ENCODE peak calls at places on chromosomes 16 and 17, in four cellular contexts. One of them, this sample, is unnamed.

GRCh38 chr17:55487727-55488436 is 23.4 kb downstream of the SMIM36 start:
- DNase-seq in colonic mucosa: no peak
- DNase-seq in neural progenitor cell: no peak
- DNase-seq in uterus: no peak
- DNase-seq in this sample: no peak

GRCh38 chr16:19167710-19168172 is 299 bp upstream of the SYT17 start:
- DNase-seq in colonic mucosa: peak; percentile 79
- DNase-seq in neural progenitor cell: peak; percentile 92
- DNase-seq in uterus: peak; percentile 25
- DNase-seq in this sample: peak; percentile 38

GRCh38 chr17:31695456-31696090 is 163.5 kb downstream of the COPRS start:
- DNase-seq in colonic mucosa: no peak
- DNase-seq in neural progenitor cell: no peak
- DNase-seq in uterus: no peak
- DNase-seq in this sample: peak; percentile 36

GRCh38 chr16:31695667-31696066 is 168.0 kb downstream of the AHSP start:
- DNase-seq in colonic mucosa: no peak
- DNase-seq in neural progenitor cell: no peak
- DNase-seq in uterus: no peak
- DNase-seq in this sample: no peak

GRCh38 chr17:7705269-7706255 is 560 bp downstream of the EFNB3 start:
- DNase-seq in colonic mucosa: no peak
- DNase-seq in neural progenitor cell: peak; percentile 58
- DNase-seq in uterus: no peak
- DNase-seq in this sample: no peak

GRCh38 chr17:76154935-76155845 is 14.1 kb upstream of the FOXJ1 start:
- DNase-seq in colonic mucosa: no peak
- DNase-seq in neural progenitor cell: no peak
- DNase-seq in uterus: no peak
- DNase-seq in this sample: no peak

GRCh38 chr16:72938426-72939164 is 109.3 kb downstream of the ZFHX3 start:
- DNase-seq in colonic mucosa: peak; percentile 61
- DNase-seq in neural progenitor cell: peak; percentile 32
- DNase-seq in uterus: peak; percentile 84
- DNase-seq in this sample: peak; percentile 84

GRCh38 chr17:73005360-73005759 is 87.1 kb downstream of the SLC39A11 start:
- DNase-seq in colonic mucosa: no peak
- DNase-seq in neural progenitor cell: no peak
- DNase-seq in uterus: no peak
- DNase-seq in this sample: no peak

GRCh38 chr16:16092925-16093624 is 130.2 kb downstream of the ABCC6 start:
- DNase-seq in colonic mucosa: no peak
- DNase-seq in neural progenitor cell: no peak
- DNase-seq in uterus: peak; percentile 53
- DNase-seq in this sample: peak; percentile 67

GRCh38 chr17:75535119-75535537 is 9.6 kb downstream of the LLGL2 start:
- DNase-seq in colonic mucosa: peak; percentile 74
- DNase-seq in neural progenitor cell: peak; percentile 31
- DNase-seq in uterus: no peak
- DNase-seq in this sample: no peak

GRCh38 chr17:80261895-80262279 is 1.2 kb downstream of the RNF213 start:
- DNase-seq in colonic mucosa: no peak
- DNase-seq in neural progenitor cell: no peak
- DNase-seq in uterus: no peak
- DNase-seq in this sample: no peak

GRCh38 chr17:65442250-65442649 is 119.2 kb downstream of the AXIN2 start:
- DNase-seq in colonic mucosa: no peak
- DNase-seq in neural progenitor cell: no peak
- DNase-seq in uterus: no peak
- DNase-seq in this sample: no peak

GRCh38 chr17:75639327-75639726 is 6.1 kb downstream of the SMIM5 start:
- DNase-seq in colonic mucosa: no peak
- DNase-seq in neural progenitor cell: no peak
- DNase-seq in uterus: no peak
- DNase-seq in this sample: no peak

GRCh38 chr17:1177099-1177996 is 2.4 kb downstream of the ABR start:
- DNase-seq in colonic mucosa: no peak
- DNase-seq in neural progenitor cell: no peak
- DNase-seq in uterus: peak; percentile 67
- DNase-seq in this sample: peak; percentile 56

GRCh38 chr16:72182976-72183375 is 11.0 kb upstream of the PMFBP1 start:
- DNase-seq in colonic mucosa: no peak
- DNase-seq in neural progenitor cell: no peak
- DNase-seq in uterus: no peak
- DNase-seq in this sample: no peak

GRCh38 chr17:27236710-27237315 is 57.1 kb upstream of the WSB1 start:
- DNase-seq in colonic mucosa: peak; percentile 88
- DNase-seq in neural progenitor cell: peak; percentile 73
- DNase-seq in uterus: peak; percentile 88
- DNase-seq in this sample: peak; percentile 28

GRCh38 chr16:2034695-2035430 is 8.2 kb downstream of the NHERF2 start:
- DNase-seq in colonic mucosa: no peak
- DNase-seq in neural progenitor cell: no peak
- DNase-seq in uterus: no peak
- DNase-seq in this sample: no peak

GRCh38 chr17:4536742-4537411 is 18.3 kb downstream of the MYBBP1A start:
- DNase-seq in colonic mucosa: no peak
- DNase-seq in neural progenitor cell: no peak
- DNase-seq in uterus: peak; percentile 61
- DNase-seq in this sample: no peak

GRCh38 chr16:86835981-86836380 is 257.6 kb downstream of the FOXL1 start:
- DNase-seq in colonic mucosa: no peak
- DNase-seq in neural progenitor cell: no peak
- DNase-seq in uterus: no peak
- DNase-seq in this sample: no peak

DNA sequence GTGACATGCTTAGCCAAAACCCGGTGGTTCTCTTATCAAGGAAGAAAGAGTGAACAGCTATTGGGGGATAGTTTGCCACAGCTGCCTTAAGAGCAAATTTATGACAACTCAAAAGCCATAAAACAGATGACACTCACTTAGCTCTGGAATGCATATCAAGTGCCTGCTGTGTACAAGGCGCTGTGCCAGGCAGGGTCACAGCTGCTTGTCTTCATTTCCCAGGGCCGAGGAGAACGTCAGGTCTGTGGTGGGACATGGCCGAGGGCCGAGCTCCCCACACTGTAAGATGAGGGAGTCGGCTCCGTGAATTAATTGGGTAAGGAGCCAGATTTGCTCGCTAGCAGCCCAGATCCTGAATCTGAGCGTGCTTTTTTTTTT is 14.0 kb downstream of the EEF2K start:
- DNase-seq in colonic mucosa: no peak
- DNase-seq in neural progenitor cell: no peak
- DNase-seq in uterus: peak; percentile 78
- DNase-seq in this sample: no peak
- H3K27ac ChIP-seq in colonic mucosa: no peak overlapping the region
- H3K27ac ChIP-seq in neural progenitor cell: no peak overlapping the region
- H3K27ac ChIP-seq in uterus: peak overlapping the region; percentile 51
- H3K27ac ChIP-seq in this sample: no peak overlapping the region

GRCh38 chr16:68736561-68736960 is 531 bp upstream of the CDH1 start:
- DNase-seq in colonic mucosa: no peak
- DNase-seq in neural progenitor cell: no peak
- DNase-seq in uterus: no peak
- DNase-seq in this sample: no peak

GRCh38 chr16:68737046-68737729 is at the start of gene CDH1:
- DNase-seq in colonic mucosa: peak; percentile 97
- DNase-seq in neural progenitor cell: peak; percentile 70
- DNase-seq in uterus: no peak
- DNase-seq in this sample: no peak

GRCh38 chr16:68740628-68741346 is 3.7 kb downstream of the CDH1 start:
- DNase-seq in colonic mucosa: no peak
- DNase-seq in neural progenitor cell: no peak
- DNase-seq in uterus: no peak
- DNase-seq in this sample: no peak

GRCh38 chr16:68739964-68740627 is 3.0 kb downstream of the CDH1 start:
- DNase-seq in colonic mucosa: no peak
- DNase-seq in neural progenitor cell: no peak
- DNase-seq in uterus: no peak
- DNase-seq in this sample: no peak

DNA sequence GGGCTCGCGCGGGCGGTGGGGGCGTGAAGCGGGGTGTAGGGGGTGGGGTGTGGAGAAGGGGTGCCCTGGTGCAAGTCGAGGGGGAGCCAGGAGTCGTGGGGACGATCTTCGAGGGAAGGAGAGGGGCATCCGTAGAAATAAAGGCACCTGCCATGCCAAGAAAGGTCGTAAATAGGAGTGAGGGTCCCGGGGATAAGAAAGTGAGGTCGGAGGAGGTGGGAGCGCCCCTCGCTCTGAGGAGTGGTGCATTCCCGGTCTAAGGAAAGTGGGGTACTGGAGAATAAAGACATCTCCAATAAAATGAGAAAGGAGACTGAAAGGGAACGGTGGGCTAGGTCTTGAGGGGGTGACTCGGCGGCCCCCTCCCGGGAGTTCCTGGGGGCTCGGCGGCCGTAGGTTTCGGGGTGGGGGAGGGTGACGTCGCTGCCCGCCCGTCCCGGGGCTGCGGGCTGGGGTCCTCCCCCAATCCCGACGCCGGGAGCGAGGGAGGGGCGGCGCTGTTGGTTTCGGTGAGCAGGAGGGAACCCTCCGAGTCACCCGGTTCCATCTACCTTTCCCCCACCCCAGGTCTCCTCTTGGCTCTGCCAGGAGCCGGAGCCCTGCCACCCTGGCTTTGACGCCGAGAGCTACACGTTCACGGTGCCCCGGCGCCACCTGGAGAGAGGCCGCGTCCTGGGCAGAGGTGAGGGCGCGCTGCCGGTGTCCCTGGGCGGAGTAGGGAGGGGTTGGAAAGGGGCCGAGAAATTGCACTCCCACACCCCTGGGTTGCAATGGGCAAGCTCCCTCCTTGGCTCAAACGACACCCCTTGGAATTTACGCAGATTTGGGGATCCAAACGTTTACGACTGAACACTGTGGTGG is 868 bp downstream of the CDH1 start:
- DNase-seq in colonic mucosa: peak; percentile 89
- DNase-seq in neural progenitor cell: peak; percentile 23
- DNase-seq in uterus: peak; percentile 15
- DNase-seq in this sample: no peak
- H3K4me1 ChIP-seq in colonic mucosa: no peaks in the 10 kb centered on the region
- H3K4me1 ChIP-seq in neural progenitor cell: peaks cover 10% of the 10 kb centered on the region
- H3K4me1 ChIP-seq in uterus: peaks cover 7% of the 10 kb centered on the region
- H3K4me1 ChIP-seq in this sample: no peaks in the 10 kb centered on the region

GRCh38 chr16:66489818-66490217 is 60.1 kb downstream of the TK2 start:
- DNase-seq in colonic mucosa: no peak
- DNase-seq in neural progenitor cell: no peak
- DNase-seq in uterus: no peak
- DNase-seq in this sample: no peak

GRCh38 chr16:66489385-66489784 is 60.5 kb downstream of the TK2 start:
- DNase-seq in colonic mucosa: no peak
- DNase-seq in neural progenitor cell: no peak
- DNase-seq in uterus: no peak
- DNase-seq in this sample: no peak

GRCh38 chr16:66486773-66487579 is 59.9 kb downstream of the BEAN1 start:
- DNase-seq in colonic mucosa: no peak
- DNase-seq in neural progenitor cell: no peak
- DNase-seq in uterus: peak; percentile 11
- DNase-seq in this sample: peak; percentile 78

GRCh38 chr16:66486199-66486772 is 59.2 kb downstream of the BEAN1 start:
- DNase-seq in colonic mucosa: no peak
- DNase-seq in neural progenitor cell: no peak
- DNase-seq in uterus: no peak
- DNase-seq in this sample: no peak

DNA sequence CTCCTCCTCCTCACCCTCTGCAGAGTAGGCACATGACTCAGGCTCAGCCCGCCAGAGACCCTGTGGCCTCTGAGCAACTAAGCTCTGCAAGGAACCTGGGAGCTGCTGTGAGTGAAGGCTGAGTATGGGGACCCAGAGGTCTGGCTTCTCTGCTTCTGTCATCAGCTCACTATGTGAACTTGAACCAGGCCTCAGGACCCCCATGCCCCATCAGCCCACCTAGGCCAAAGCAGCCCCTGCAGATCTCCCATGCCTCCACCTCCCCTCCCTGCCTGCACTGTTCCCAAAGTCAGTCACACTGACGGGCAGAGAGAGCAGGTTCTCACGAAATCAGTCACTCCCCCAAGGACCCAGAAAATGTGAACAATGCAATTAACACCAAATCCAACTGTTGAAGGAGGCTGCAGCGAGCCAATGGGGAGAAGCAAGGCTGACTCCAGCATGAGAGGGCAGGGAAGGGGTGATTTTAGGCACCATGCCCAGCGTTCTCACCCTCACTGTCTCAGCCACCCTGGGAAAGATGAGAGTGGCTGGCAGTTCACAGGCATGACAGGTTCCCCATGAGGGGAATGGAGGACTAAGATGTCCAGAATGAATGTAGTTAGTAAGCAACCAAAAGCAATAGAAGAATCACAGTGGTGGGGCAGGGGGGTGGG is 60.6 kb downstream of the BEAN1 start:
- DNase-seq in colonic mucosa: no peak
- DNase-seq in neural progenitor cell: no peak
- DNase-seq in uterus: peak; percentile 11
- DNase-seq in this sample: no peak
- H3K27ac ChIP-seq in colonic mucosa: no peak overlapping the region
- H3K27ac ChIP-seq in neural progenitor cell: no peak overlapping the region
- H3K27ac ChIP-seq in uterus: no peak overlapping the region
- H3K27ac ChIP-seq in this sample: no peak overlapping the region

GRCh38 chr17:20279631-20280030 is 187.7 kb downstream of the LGALS9B start:
- DNase-seq in colonic mucosa: no peak
- DNase-seq in neural progenitor cell: no peak
- DNase-seq in uterus: no peak
- DNase-seq in this sample: no peak

GRCh38 chr17:20278805-20279204 is 188.5 kb downstream of the LGALS9B start:
- DNase-seq in colonic mucosa: no peak
- DNase-seq in neural progenitor cell: no peak
- DNase-seq in uterus: no peak
- DNase-seq in this sample: no peak

GRCh38 chr17:20281860-20282259 is 185.5 kb downstream of the LGALS9B start:
- DNase-seq in colonic mucosa: peak; percentile 19
- DNase-seq in neural progenitor cell: no peak
- DNase-seq in uterus: no peak
- DNase-seq in this sample: no peak

GRCh38 chr17:20280832-20281231 is 186.5 kb downstream of the LGALS9B start:
- DNase-seq in colonic mucosa: no peak
- DNase-seq in neural progenitor cell: no peak
- DNase-seq in uterus: no peak
- DNase-seq in this sample: no peak

DNA sequence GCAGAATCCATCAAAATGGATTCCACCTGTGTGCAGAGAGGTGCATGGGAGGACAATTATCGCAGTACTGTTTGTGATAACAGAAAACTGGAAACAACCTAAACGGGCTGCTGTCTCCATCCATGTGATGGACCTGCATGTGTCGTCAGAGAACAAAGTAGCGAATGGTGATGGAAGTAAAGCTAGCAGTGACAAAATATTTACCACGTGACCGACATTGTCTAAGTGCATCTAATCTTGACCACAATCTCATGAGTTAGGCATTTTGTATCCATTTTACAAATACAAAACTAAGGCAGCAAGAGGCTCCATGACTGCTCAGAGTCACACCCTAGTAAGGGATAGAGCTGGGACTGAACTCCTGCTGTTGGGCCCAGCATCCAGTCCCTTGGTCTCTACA is 187.3 kb downstream of the LGALS9B start:
- DNase-seq in colonic mucosa: no peak
- DNase-seq in neural progenitor cell: no peak
- DNase-seq in uterus: no peak
- DNase-seq in this sample: no peak
- H3K4me1 ChIP-seq in colonic mucosa: no peaks in the 10 kb centered on the region
- H3K4me1 ChIP-seq in neural progenitor cell: peaks cover 16% of the 10 kb centered on the region
- H3K4me1 ChIP-seq in uterus: no peaks in the 10 kb centered on the region
- H3K4me1 ChIP-seq in this sample: peaks cover 3% of the 10 kb centered on the region

GRCh38 chr17:6506679-6507231 is 49.6 kb downstream of the PITPNM3 start:
- DNase-seq in colonic mucosa: peak; percentile 64
- DNase-seq in neural progenitor cell: no peak
- DNase-seq in uterus: no peak
- DNase-seq in this sample: peak; percentile 29
- H3K27ac ChIP-seq in colonic mucosa: no peak overlapping the region
- H3K27ac ChIP-seq in neural progenitor cell: no peak overlapping the region
- H3K27ac ChIP-seq in uterus: no peak overlapping the region
- H3K27ac ChIP-seq in this sample: no peak overlapping the region